ENCODE peak calls at places on chromosomes 16 and 17, in ten cellular contexts. Z is WTC11; W is stimulated activated CD4-positive, alpha-beta T cell treated with anti-CD3 and anti-CD28 coated beads, Interleukin-2, amount 100 ng/mL, for 48 hours; K is SW 1271; P is D721Med; R is tibial artery; I is activated CD4-positive, alpha-beta memory T cell treated with anti-CD3 and anti-CD28 coated beads, Interleukin-2, amount 10 ng/mL, durations not matched to agents 7 days and 5 days; B is Panc1; G is uterus; A is iris pigment epithelial cell. V is an unnamed sample.

GRCh38 chr17:35245196-35245486 is 2.3 kb downstream of the SLFN5 start:
- DNase-seq in B (peak; percentile 68), I (no peak), Z (no peak), P (no peak), W (no peak), G (no peak), R (no peak), A (peak; percentile 96), K (peak; percentile 51), V (no peak)

GRCh38 chr16:57590654-57591085 is 37.8 kb upstream of the ADGRG1 start:
- DNase-seq in A (peak; percentile 81), R (peak; percentile 54), K (no peak), I (no peak), B (peak; percentile 53), P (no peak), W (no peak), Z (no peak), G (no peak), V (no peak)

GRCh38 chr17:4136373-4136772 is 6.5 kb downstream of the ZZEF1 start:
- DNase-seq in A (peak; percentile 52), Z (no peak), P (no peak), B (no peak), I (no peak), K (no peak), W (no peak), G (no peak), R (peak; percentile 75), V (no peak)

GRCh38 chr16:4382795-4383357 is 11.2 kb downstream of the VASN start:
- DNase-seq in Z (no peak), A (no peak), B (no peak), R (peak; percentile 80), I (no peak), P (no peak), G (no peak), W (no peak), K (no peak), V (no peak)

GRCh38 chr16:47644166-47644565 is 183.0 kb downstream of the PHKB start:
- DNase-seq in Z (no peak), G (no peak), R (no peak), A (peak; percentile 96), K (no peak), I (no peak), P (no peak), W (no peak), B (no peak), V (no peak)

GRCh38 chr16:57071840-57072541 is 20.4 kb upstream of the CPNE2 start:
- DNase-seq in G (no peak), Z (no peak), P (no peak), A (peak; percentile 63), I (no peak), B (no peak), R (no peak), W (no peak), K (no peak), V (no peak)

GRCh38 chr16:2910441-2910840 is 1.3 kb upstream of the FLYWCH1 start:
- DNase-seq in W (no peak), A (peak; percentile 77), Z (no peak), P (no peak), K (no peak), B (no peak), R (no peak), I (no peak), G (no peak), V (no peak)

GRCh38 chr17:34639706-34640425 is 60.5 kb downstream of the TMEM132E start:
- DNase-seq in K (no peak), W (no peak), P (no peak), A (no peak), R (no peak), Z (no peak), I (no peak), G (no peak), B (no peak), V (no peak)

GRCh38 chr16:66315210-66315825 is 51.2 kb upstream of the CDH5 start:
- DNase-seq in A (peak; percentile 69), I (peak; percentile 55), B (peak; percentile 47), Z (peak; percentile 70), W (peak; percentile 37), R (peak; percentile 78), P (peak; percentile 44), K (no peak), G (peak; percentile 55), V (no peak)

GRCh38 chr17:1961187-1961586 is 63.9 kb downstream of the RTN4RL1 start:
- DNase-seq in R (no peak), I (no peak), K (no peak), P (no peak), W (no peak), B (no peak), G (no peak), Z (peak; percentile 63), A (no peak), V (no peak)

V was measured in cortex of kidney.